ENCODE peak calls at places on chromosomes 12 and 14, in four cellular contexts. One of them, this sample, is unnamed.

GRCh38 chr14:54579606-54580005 is 12.7 kb downstream of the SAMD4A start:
- DNase-seq in activated T-cell treated with anti-CD3 and anti-CD28 coated beads, Interleukin-2, amount 50 U/mL, for 72 hours: no peak
- DNase-seq in tibial artery: no peak
- DNase-seq in sigmoid colon: no peak
- DNase-seq in this sample: no peak

GRCh38 chr14:24147761-24148428 is 597 bp downstream of the RNF31 start:
- DNase-seq in activated T-cell treated with anti-CD3 and anti-CD28 coated beads, Interleukin-2, amount 50 U/mL, for 72 hours: no peak
- DNase-seq in sigmoid colon: peak
- DNase-seq in tibial artery: peak
- DNase-seq in this sample: no peak

GRCh38 chr12:39272934-39273770 is 169.8 kb downstream of the KIF21A start:
- DNase-seq in sigmoid colon: no peak
- DNase-seq in activated T-cell treated with anti-CD3 and anti-CD28 coated beads, Interleukin-2, amount 50 U/mL, for 72 hours: peak
- DNase-seq in tibial artery: no peak
- DNase-seq in this sample: peak

GRCh38 chr12:132218915-132219314 is 74.7 kb downstream of the NOC4L start:
- DNase-seq in activated T-cell treated with anti-CD3 and anti-CD28 coated beads, Interleukin-2, amount 50 U/mL, for 72 hours: peak
- DNase-seq in tibial artery: no peak
- DNase-seq in sigmoid colon: no peak
- DNase-seq in this sample: peak

GRCh38 chr12:46629331-46630229 is 196.2 kb downstream of the SLC38A4 start:
- DNase-seq in tibial artery: no peak
- DNase-seq in sigmoid colon: no peak
- DNase-seq in activated T-cell treated with anti-CD3 and anti-CD28 coated beads, Interleukin-2, amount 50 U/mL, for 72 hours: no peak
- DNase-seq in this sample: no peak

GRCh38 chr12:14284189-14284722 is 81.2 kb upstream of the ATF7IP start:
- DNase-seq in sigmoid colon: peak
- DNase-seq in tibial artery: no peak
- DNase-seq in activated T-cell treated with anti-CD3 and anti-CD28 coated beads, Interleukin-2, amount 50 U/mL, for 72 hours: no peak
- DNase-seq in this sample: no peak

GRCh38 chr14:94559638-94560290 is 1.5 kb upstream of the SERPINA4 start:
- DNase-seq in tibial artery: no peak
- DNase-seq in sigmoid colon: no peak
- DNase-seq in activated T-cell treated with anti-CD3 and anti-CD28 coated beads, Interleukin-2, amount 50 U/mL, for 72 hours: no peak
- DNase-seq in this sample: no peak

GRCh38 chr12:116164263-116164817 is 113.2 kb downstream of the MED13L start:
- DNase-seq in sigmoid colon: no peak
- DNase-seq in activated T-cell treated with anti-CD3 and anti-CD28 coated beads, Interleukin-2, amount 50 U/mL, for 72 hours: no peak
- DNase-seq in tibial artery: no peak
- DNase-seq in this sample: no peak

GRCh38 chr14:93332032-93332852 is 594 bp downstream of the BTBD7 start:
- DNase-seq in activated T-cell treated with anti-CD3 and anti-CD28 coated beads, Interleukin-2, amount 50 U/mL, for 72 hours: no peak
- DNase-seq in tibial artery: peak
- DNase-seq in sigmoid colon: peak
- DNase-seq in this sample: peak

This sample was measured in hepatic stellate cell.